ENCODE peak calls at places on chromosome 7, in ten cellular contexts. L, E, T, N, D, B, O, Z, W and C are unnamed samples.

GRCh38 chr7:31517513-31517912 is 3.6 kb downstream of the ITPRID1 start:
- DNase-seq in Z (no peak), L (no peak), B (no peak), N (no peak), E (no peak), W (no peak), O (no peak), T (no peak), D (no peak), C (no peak)

GRCh38 chr7:130721486-130722277 is 12.3 kb downstream of the KLF14 start:
- DNase-seq in L (peak), N (no peak), T (peak), Z (peak), E (no peak), W (peak), B (peak), D (peak), O (peak), C (peak)

GRCh38 chr7:16357921-16358320 is 63.4 kb downstream of the CRPPA start:
- DNase-seq in L (no peak), E (no peak), D (peak), W (no peak), O (no peak), B (no peak), Z (no peak), N (no peak), T (peak), C (no peak)

GRCh38 chr7:52944916-52945315 is 90.5 kb upstream of the POM121L12 start:
- DNase-seq in T (no peak), B (no peak), Z (no peak), N (no peak), L (no peak), D (no peak), W (no peak), O (no peak), E (no peak), C (peak)

GRCh38 chr7:51144178-51144577 is 172.4 kb downstream of the COBL start:
- DNase-seq in O (peak), E (no peak), W (no peak), B (no peak), Z (no peak), D (no peak), N (no peak), L (no peak), T (no peak), C (no peak)

GRCh38 chr7:47836513-47837202 is 111.6 kb downstream of the PKD1L1 start:
- DNase-seq in D (no peak), T (no peak), Z (no peak), O (no peak), B (no peak), W (no peak), E (no peak), L (no peak), N (no peak), C (no peak)

GRCh38 chr7:80439894-80440811 is 71.7 kb downstream of the GNAT3 start:
- DNase-seq in T (no peak), W (no peak), B (peak), D (no peak), N (no peak), Z (no peak), E (no peak), O (no peak), L (no peak), C (no peak)

GRCh38 chr7:103576616-103577015 is 130.6 kb upstream of the SLC26A5 start:
- DNase-seq in O (no peak), L (no peak), D (no peak), N (no peak), E (no peak), B (no peak), Z (no peak), T (no peak), W (no peak), C (no peak)

GRCh38 chr7:41925946-41926345 is 223.1 kb upstream of the INHBA start:
- DNase-seq in Z (no peak), O (no peak), B (no peak), L (no peak), E (no peak), W (no peak), D (no peak), N (no peak), T (no peak), C (no peak)

GRCh38 chr7:3430588-3430987 is 129.5 kb downstream of the SDK1 start:
- DNase-seq in L (no peak), N (no peak), B (no peak), O (no peak), D (no peak), W (no peak), T (no peak), E (no peak), Z (no peak), C (no peak)

GRCh38 chr7:5526190-5527037 is 102.8 kb upstream of the TNRC18 start:
- DNase-seq in L (no peak), T (peak), E (no peak), N (no peak), B (peak), W (no peak), D (peak), Z (peak), O (peak), C (no peak)

GRCh38 chr7:142298009-142298408 is 40.2 kb upstream of the PRSS58 start:
- DNase-seq in N (no peak), Z (no peak), W (peak), L (no peak), D (no peak), O (no peak), B (no peak), E (no peak), T (no peak), C (no peak)

GRCh38 chr7:137169282-137169698 is 174.2 kb downstream of the PTN start:
- DNase-seq in B (peak), E (no peak), D (peak), T (peak), O (peak), N (no peak), Z (peak), L (no peak), W (no peak), C (peak)

GRCh38 chr7:5439572-5440496 is 16.2 kb upstream of the TNRC18 start:
- DNase-seq in D (no peak), T (no peak), Z (no peak), B (no peak), L (no peak), N (no peak), E (no peak), W (no peak), O (no peak), C (no peak)

GRCh38 chr7:108613147-108613948 is 43.7 kb downstream of the DNAJB9 start:
- DNase-seq in N (no peak), L (peak), W (peak), T (no peak), D (no peak), B (peak), Z (no peak), O (no peak), E (no peak), C (peak)

GRCh38 chr7:84228526-84228925 is 33.9 kb upstream of the SEMA3A start:
- DNase-seq in O (no peak), E (no peak), W (no peak), Z (no peak), D (no peak), B (no peak), T (no peak), L (no peak), N (no peak), C (no peak)

GRCh38 chr7:2251841-2252771 is 10.1 kb downstream of the NUDT1 start:
- DNase-seq in Z (no peak), L (peak), N (no peak), W (no peak), B (no peak), O (no peak), T (no peak), D (no peak), E (no peak), C (no peak)
- TF ChIP-seq POLR2AphosphoS5 in Z (no peak), L (no peak), N (no peak), W (no peak), B (no peak), O (no peak), T (no peak), D (no peak), E (no peak), C (no peak)

DNA sequence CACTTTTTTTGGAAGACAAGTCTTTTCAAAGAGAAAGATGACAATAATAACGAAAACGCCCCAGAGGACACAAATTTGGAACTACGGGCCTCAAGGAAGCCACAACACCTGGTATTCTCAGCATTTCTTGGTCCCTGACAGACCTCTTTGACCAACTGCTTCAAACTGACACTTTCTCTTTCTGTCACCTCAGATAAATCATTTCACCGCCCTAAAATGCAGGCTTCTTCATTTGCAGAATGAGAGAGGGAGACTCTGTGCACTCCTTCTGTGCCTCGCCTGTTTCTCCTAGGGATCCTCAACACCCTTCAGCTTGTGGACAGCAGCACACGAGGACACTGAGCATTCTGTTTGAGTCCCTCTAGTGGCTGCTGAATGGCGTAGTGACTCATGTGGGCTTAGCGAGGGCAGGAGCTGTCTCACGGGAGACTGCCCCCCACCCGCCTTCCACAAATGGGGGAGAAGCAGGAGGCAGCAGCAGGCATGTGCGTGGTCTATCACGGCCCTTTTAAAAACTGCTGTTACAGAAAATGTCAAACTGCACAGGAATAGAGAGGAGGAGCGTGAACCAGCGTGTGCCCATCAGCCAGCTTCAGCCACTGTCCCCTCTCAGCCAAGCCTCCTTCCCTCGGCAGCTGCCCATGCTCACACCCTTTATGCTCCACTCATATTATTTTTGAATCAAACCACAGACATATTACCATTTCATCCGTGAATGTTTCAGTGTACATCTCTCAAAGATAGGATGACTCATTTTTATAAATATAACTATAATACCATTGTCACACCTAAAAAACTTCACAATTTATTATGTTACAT is 41.4 kb downstream of the GSDME start:
- DNase-seq in L (peak), T (no peak), D (no peak), E (peak), B (peak), W (peak), O (no peak), N (peak), Z (no peak), C (peak)
- TF ChIP-seq POLR2AphosphoS5 in L (no peak), T (no peak), D (no peak), E (no peak), B (no peak), W (no peak), O (no peak), N (no peak), Z (no peak), C (no peak)

GRCh38 chr7:23013715-23014649 is at the start of gene HYCC1:
- DNase-seq in E (peak), B (peak), T (peak), D (peak), N (peak), Z (peak), L (peak), O (peak), W (peak), C (peak)
- TF ChIP-seq POLR2AphosphoS5 in E (peak), B (peak), T (peak), D (peak), N (peak), Z (peak), L (peak), O (peak), W (peak), C (peak)

DNA sequence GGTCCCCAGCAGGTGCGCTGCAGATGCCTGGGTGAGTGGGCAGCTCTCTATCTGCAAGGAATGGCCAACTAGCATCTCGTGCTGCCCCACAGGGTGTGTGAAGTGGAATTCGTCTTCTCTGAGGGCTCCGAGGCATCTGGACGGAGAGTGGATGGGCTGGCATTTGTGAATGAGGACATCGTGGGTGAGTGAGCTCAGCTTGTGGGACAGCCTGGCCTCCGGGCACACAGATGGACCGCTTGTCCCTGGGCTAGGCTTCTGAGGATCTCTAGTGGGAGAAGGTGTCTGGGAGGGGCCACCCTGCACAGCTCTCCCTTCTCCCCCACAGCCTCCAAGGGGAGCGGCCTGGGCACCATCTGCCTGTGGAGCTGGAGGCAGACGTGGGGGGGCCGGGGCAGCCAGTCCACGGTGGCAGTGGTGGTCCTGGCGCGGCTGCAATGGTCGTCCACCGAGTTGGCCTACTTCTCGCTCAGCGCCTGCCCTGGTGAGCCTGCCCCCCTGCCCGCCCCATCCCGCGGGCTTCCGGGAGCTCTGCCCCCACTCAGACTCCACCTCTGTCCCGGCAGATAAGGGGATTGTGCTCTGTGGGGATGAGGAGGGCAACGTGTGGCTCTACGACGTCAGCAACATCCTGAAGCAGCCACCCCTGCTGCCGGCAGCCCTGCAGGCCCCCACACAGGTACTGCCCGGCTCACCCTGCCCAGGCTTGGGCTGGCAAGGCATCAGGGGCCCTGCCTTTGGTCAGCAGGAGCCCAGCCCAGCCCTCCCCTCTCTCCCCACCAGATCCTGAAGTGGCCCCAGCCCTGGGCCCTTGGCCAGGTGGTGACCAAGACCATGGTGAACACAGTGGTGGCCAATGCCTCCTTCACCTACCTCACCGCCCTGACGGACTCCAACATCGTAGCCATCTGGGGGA is 6.3 kb downstream of the POLR2J start:
- DNase-seq in Z (peak), W (no peak), N (no peak), B (no peak), L (no peak), D (no peak), O (no peak), T (no peak), E (no peak), C (no peak)
- TF ChIP-seq POLR2AphosphoS5 in Z (no peak), W (peak), N (no peak), B (no peak), L (peak), D (no peak), O (no peak), T (no peak), E (peak), C (no peak)

GRCh38 chr7:134882481-134882880 is 103.0 kb downstream of the CALD1 start:
- DNase-seq in L (no peak), O (no peak), Z (no peak), N (no peak), T (no peak), B (no peak), E (no peak), D (no peak), W (no peak), C (no peak)

GRCh38 chr7:134888141-134888740 is 98.1 kb upstream of the AGBL3 start:
- DNase-seq in N (no peak), E (no peak), O (no peak), Z (no peak), W (no peak), D (no peak), L (no peak), T (no peak), B (no peak), C (no peak)

GRCh38 chr7:134887523-134887922 is 98.8 kb upstream of the AGBL3 start:
- DNase-seq in D (no peak), O (no peak), T (no peak), E (no peak), L (no peak), W (no peak), Z (no peak), B (no peak), N (no peak), C (no peak)

GRCh38 chr7:134885967-134886352 is 100.3 kb upstream of the AGBL3 start:
- DNase-seq in B (no peak), D (no peak), W (no peak), N (no peak), Z (no peak), O (no peak), E (no peak), T (no peak), L (no peak), C (no peak)

DNA sequence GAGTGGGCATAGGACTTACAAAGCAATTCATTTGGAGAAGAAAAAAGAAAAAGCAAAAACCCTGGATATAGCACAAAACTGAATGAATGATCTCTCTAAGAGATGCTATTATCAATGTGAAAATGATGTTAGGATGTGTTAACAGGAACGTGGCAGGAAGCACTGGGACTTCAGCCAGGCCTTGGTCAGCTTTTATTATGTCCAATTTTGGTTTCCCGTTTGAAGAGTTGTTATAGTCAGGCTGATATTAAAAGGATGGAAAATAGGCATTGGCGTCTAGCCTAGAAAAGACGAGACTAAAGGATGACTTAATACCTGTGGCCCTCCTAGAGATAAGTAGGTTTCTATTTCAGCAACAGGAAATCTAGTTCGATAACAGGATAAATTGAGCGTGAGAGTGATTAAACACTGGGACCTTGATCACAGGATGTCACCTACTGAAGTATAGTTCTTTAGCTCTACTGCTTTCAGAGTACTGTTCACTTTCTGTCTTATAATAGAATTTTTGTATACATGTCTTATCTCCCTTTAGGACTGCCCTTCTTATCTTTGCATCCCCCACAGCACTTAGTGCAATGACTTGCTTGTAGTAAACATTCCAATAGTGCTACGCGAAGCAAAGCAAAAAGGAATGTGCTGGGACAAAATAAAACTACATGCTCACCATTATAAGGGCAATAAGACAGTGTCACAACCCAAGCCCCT is 99.8 kb upstream of the AGBL3 start:
- DNase-seq in N (no peak), T (no peak), L (no peak), Z (peak), O (no peak), W (no peak), D (no peak), B (peak), E (no peak), C (no peak)
- TF ChIP-seq POLR2AphosphoS5 in N (no peak), T (no peak), L (no peak), Z (no peak), O (no peak), W (no peak), D (peak), B (no peak), E (no peak), C (no peak)

GRCh38 chr7:88306590-88307048 is at the start of gene STEAP4:
- DNase-seq in N (no peak), T (peak), W (peak), E (no peak), O (peak), D (peak), B (no peak), L (no peak), Z (peak), C (no peak)
- TF ChIP-seq POLR2AphosphoS5 in N (peak), T (peak), W (no peak), E (no peak), O (peak), D (peak), B (no peak), L (no peak), Z (peak), C (no peak)

DNA sequence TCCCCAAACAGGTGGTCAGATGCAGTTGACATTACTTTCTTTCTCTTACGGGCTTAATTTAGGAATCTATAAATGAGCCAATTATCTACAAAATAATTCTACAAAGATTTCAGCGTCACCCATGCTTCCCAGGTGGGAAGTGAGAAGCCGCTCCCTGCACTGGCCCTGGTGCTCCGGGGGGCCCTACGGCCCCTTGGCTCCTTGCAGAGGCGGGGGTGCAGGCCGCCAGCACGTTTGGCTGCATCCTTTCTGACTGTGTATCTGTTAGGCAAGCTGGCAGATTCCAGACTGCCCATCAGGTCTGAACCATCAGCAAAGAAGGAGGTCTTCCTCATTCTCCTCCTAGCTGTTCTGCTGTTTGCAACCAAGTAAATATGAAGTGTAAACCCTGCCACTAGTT is 16.3 kb downstream of the VWC2 start:
- DNase-seq in D (no peak), E (no peak), L (no peak), O (no peak), B (no peak), W (no peak), N (no peak), Z (no peak), T (no peak), C (no peak)
- TF ChIP-seq POLR2AphosphoS5 in D (no peak), E (no peak), L (no peak), O (no peak), B (no peak), W (no peak), N (no peak), Z (no peak), T (no peak), C (no peak)